ENCODE peak calls at places on chromosomes 1 and 21, in ten cellular contexts. One of them, this sample, is unnamed.

GRCh38 chr1:230589951-230590350 is 52.3 kb upstream of the COG2 start:
- DNase-seq in hypothalamus: no peak
- DNase-seq in aorta: no peak
- DNase-seq in A673: no peak
- DNase-seq in ecto neural progenitor cell: no peak
- DNase-seq in astrocyte of the cerebellum: no peak
- DNase-seq in brain pericyte: no peak
- DNase-seq in HTR-8/SVneo: no peak
- DNase-seq in left colon: no peak
- DNase-seq in OCI-LY7: no peak
- DNase-seq in this sample: no peak

GRCh38 chr1:203559523-203559922 is 65.6 kb downstream of the OPTC start:
- DNase-seq in hypothalamus: no peak
- DNase-seq in ecto neural progenitor cell: no peak
- DNase-seq in OCI-LY7: no peak
- DNase-seq in aorta: peak
- DNase-seq in astrocyte of the cerebellum: no peak
- DNase-seq in brain pericyte: no peak
- DNase-seq in HTR-8/SVneo: no peak
- DNase-seq in A673: no peak
- DNase-seq in left colon: no peak
- DNase-seq in this sample: no peak

GRCh38 chr1:156126043-156126700 is 11.7 kb downstream of the LMNA start:
- DNase-seq in OCI-LY7: peak
- DNase-seq in HTR-8/SVneo: peak
- DNase-seq in A673: peak
- DNase-seq in left colon: peak
- DNase-seq in astrocyte of the cerebellum: peak
- DNase-seq in aorta: peak
- DNase-seq in hypothalamus: no peak
- DNase-seq in ecto neural progenitor cell: no peak
- DNase-seq in brain pericyte: peak
- DNase-seq in this sample: peak

GRCh38 chr21:42526379-42526727 is 12.7 kb downstream of the SLC37A1 start:
- DNase-seq in hypothalamus: no peak
- DNase-seq in A673: no peak
- DNase-seq in astrocyte of the cerebellum: no peak
- DNase-seq in aorta: no peak
- DNase-seq in HTR-8/SVneo: no peak
- DNase-seq in brain pericyte: no peak
- DNase-seq in left colon: peak
- DNase-seq in ecto neural progenitor cell: no peak
- DNase-seq in OCI-LY7: no peak
- DNase-seq in this sample: no peak

GRCh38 chr1:63575340-63575826 is 17.8 kb upstream of the PGM1 start:
- DNase-seq in left colon: no peak
- DNase-seq in brain pericyte: no peak
- DNase-seq in A673: peak
- DNase-seq in OCI-LY7: peak
- DNase-seq in aorta: no peak
- DNase-seq in astrocyte of the cerebellum: no peak
- DNase-seq in HTR-8/SVneo: peak
- DNase-seq in hypothalamus: no peak
- DNase-seq in ecto neural progenitor cell: no peak
- DNase-seq in this sample: no peak

GRCh38 chr21:46431884-46432488 is 26.7 kb upstream of the DIP2A start:
- DNase-seq in ecto neural progenitor cell: no peak
- DNase-seq in aorta: no peak
- DNase-seq in astrocyte of the cerebellum: no peak
- DNase-seq in hypothalamus: no peak
- DNase-seq in A673: no peak
- DNase-seq in HTR-8/SVneo: no peak
- DNase-seq in OCI-LY7: no peak
- DNase-seq in brain pericyte: peak
- DNase-seq in left colon: no peak
- DNase-seq in this sample: no peak

GRCh38 chr1:49651136-49651535 is 372.6 kb downstream of the AGBL4 start:
- DNase-seq in ecto neural progenitor cell: no peak
- DNase-seq in astrocyte of the cerebellum: no peak
- DNase-seq in hypothalamus: no peak
- DNase-seq in left colon: no peak
- DNase-seq in OCI-LY7: no peak
- DNase-seq in brain pericyte: no peak
- DNase-seq in A673: no peak
- DNase-seq in aorta: no peak
- DNase-seq in HTR-8/SVneo: no peak
- DNase-seq in this sample: no peak

GRCh38 chr1:229380514-229381160 is 37.8 kb upstream of the CCSAP start:
- DNase-seq in HTR-8/SVneo: no peak
- DNase-seq in astrocyte of the cerebellum: no peak
- DNase-seq in brain pericyte: no peak
- DNase-seq in ecto neural progenitor cell: no peak
- DNase-seq in left colon: no peak
- DNase-seq in hypothalamus: no peak
- DNase-seq in OCI-LY7: peak
- DNase-seq in aorta: no peak
- DNase-seq in A673: no peak
- DNase-seq in this sample: no peak

GRCh38 chr1:40532844-40533424 is 1.5 kb downstream of the ZNF684 start:
- DNase-seq in A673: peak
- DNase-seq in OCI-LY7: peak
- DNase-seq in astrocyte of the cerebellum: no peak
- DNase-seq in ecto neural progenitor cell: no peak
- DNase-seq in HTR-8/SVneo: peak
- DNase-seq in hypothalamus: no peak
- DNase-seq in left colon: no peak
- DNase-seq in aorta: no peak
- DNase-seq in brain pericyte: no peak
- DNase-seq in this sample: no peak

GRCh38 chr1:56516539-56517252 is 62.7 kb downstream of the PLPP3 start:
- DNase-seq in A673: no peak
- DNase-seq in left colon: peak
- DNase-seq in aorta: no peak
- DNase-seq in OCI-LY7: peak
- DNase-seq in ecto neural progenitor cell: no peak
- DNase-seq in brain pericyte: no peak
- DNase-seq in astrocyte of the cerebellum: peak
- DNase-seq in hypothalamus: no peak
- DNase-seq in HTR-8/SVneo: no peak
- DNase-seq in this sample: no peak

GRCh38 chr1:243415663-243416365 is 160.0 kb downstream of the SDCCAG8 start:
- DNase-seq in left colon: no peak
- DNase-seq in aorta: no peak
- DNase-seq in A673: no peak
- DNase-seq in HTR-8/SVneo: no peak
- DNase-seq in astrocyte of the cerebellum: no peak
- DNase-seq in hypothalamus: no peak
- DNase-seq in OCI-LY7: no peak
- DNase-seq in brain pericyte: no peak
- DNase-seq in ecto neural progenitor cell: no peak
- DNase-seq in this sample: no peak

GRCh38 chr1:221795400-221795799 is 53.5 kb upstream of the DUSP10 start:
- DNase-seq in left colon: no peak
- DNase-seq in astrocyte of the cerebellum: no peak
- DNase-seq in A673: no peak
- DNase-seq in OCI-LY7: no peak
- DNase-seq in HTR-8/SVneo: no peak
- DNase-seq in aorta: no peak
- DNase-seq in hypothalamus: no peak
- DNase-seq in ecto neural progenitor cell: no peak
- DNase-seq in brain pericyte: no peak
- DNase-seq in this sample: no peak